ENCODE peak calls at places on chromosomes 3 and 15, in seven cellular contexts. Q is natural killer cell, R is choroid plexus epithelial cell, O is astrocyte of the spinal cord, V is colonic mucosa, H is PC-9, U is foreskin fibroblast. N is an unnamed sample.

GRCh38 chr3:13121553-13122001 is 48.3 kb upstream of the IQSEC1 start:
- DNase-seq in Q (no peak), R (no peak), O (no peak), V (no peak), H (no peak), U (no peak), N (no peak)

GRCh38 chr3:33077976-33078375 is 19.0 kb downstream of the GLB1 start:
- DNase-seq in Q (no peak), R (no peak), O (no peak), V (no peak), H (no peak), U (no peak), N (no peak)

GRCh38 chr15:95944193-95944592 is 386.3 kb upstream of the NR2F2 start:
- DNase-seq in Q (no peak), R (no peak), O (no peak), V (no peak), H (no peak), U (no peak), N (no peak)

GRCh38 chr3:136141891-136142290 is 54.2 kb downstream of the MSL2 start:
- DNase-seq in Q (no peak), R (no peak), O (peak), V (no peak), H (no peak), U (no peak), N (no peak)

GRCh38 chr3:136197159-136197715 is 1.1 kb upstream of the MSL2 start:
- DNase-seq in Q (no peak), R (no peak), O (no peak), V (no peak), H (no peak), U (no peak), N (peak)

GRCh38 chr3:141382571-141382970 is 14.3 kb downstream of the ZBTB38 start:
- DNase-seq in Q (no peak), R (no peak), O (no peak), V (no peak), H (no peak), U (no peak), N (no peak)

GRCh38 chr3:154304116-154304786 is 20.0 kb downstream of the DHX36 start:
- DNase-seq in Q (no peak), R (peak), O (no peak), V (no peak), H (no peak), U (no peak), N (no peak)

GRCh38 chr15:89457086-89457485 is 39.3 kb downstream of the RHCG start:
- DNase-seq in Q (no peak), R (peak), O (peak), V (no peak), H (no peak), U (peak), N (peak)

GRCh38 chr15:79378394-79379158 is 53.6 kb upstream of the MINAR1 start:
- DNase-seq in Q (no peak), R (peak), O (no peak), V (no peak), H (no peak), U (peak), N (no peak)

GRCh38 chr15:56782306-56782705 is 49.0 kb upstream of the ZNF280D start:
- DNase-seq in Q (no peak), R (no peak), O (no peak), V (no peak), H (no peak), U (no peak), N (no peak)

GRCh38 chr15:55240125-55240760 is 43.5 kb upstream of the RSL24D1 start:
- DNase-seq in Q (no peak), R (no peak), O (no peak), V (no peak), H (no peak), U (no peak), N (no peak)

GRCh38 chr15:29392358-29392757 is 122.7 kb upstream of the NSMCE3 start:
- DNase-seq in Q (no peak), R (no peak), O (no peak), V (no peak), H (no peak), U (no peak), N (no peak)

GRCh38 chr3:112640864-112641751 is at the start of gene CCDC80:
- DNase-seq in Q (no peak), R (peak), O (peak), V (no peak), H (peak), U (peak), N (peak)

GRCh38 chr3:172709776-172710708 is 825 bp downstream of the NCEH1 start:
- DNase-seq in Q (peak), R (peak), O (no peak), V (peak), H (peak), U (no peak), N (peak)

GRCh38 chr3:132268956-132269355 is 48.3 kb upstream of the ACP3 start:
- DNase-seq in Q (no peak), R (peak), O (peak), V (no peak), H (peak), U (no peak), N (peak)

GRCh38 chr15:52351206-52351907 is 55.8 kb upstream of the MYO5C start:
- DNase-seq in Q (no peak), R (no peak), O (no peak), V (no peak), H (no peak), U (peak), N (no peak)

GRCh38 chr3:32238027-32238815 is at the start of gene CMTM8:
- DNase-seq in Q (no peak), R (peak), O (peak), V (peak), H (peak), U (peak), N (peak)

GRCh38 chr3:52136513-52136912 is 17.7 kb downstream of the POC1A start:
- DNase-seq in Q (no peak), R (no peak), O (peak), V (no peak), H (no peak), U (no peak), N (no peak)

GRCh38 chr15:62059108-62059817 is 984 bp downstream of the VPS13C start:
- DNase-seq in Q (no peak), R (no peak), O (peak), V (no peak), H (no peak), U (no peak), N (peak)

GRCh38 chr3:194870394-194871110 is 184.9 kb downstream of the FAM43A start:
- DNase-seq in Q (no peak), R (peak), O (peak), V (peak), H (peak), U (peak), N (peak)

GRCh38 chr3:57078366-57079220 is 18.1 kb downstream of the SPATA12 start:
- DNase-seq in Q (no peak), R (peak), O (peak), V (peak), H (peak), U (no peak), N (peak)

GRCh38 chr3:97901327-97902295 is 70.6 kb downstream of the RIOX2 start:
- DNase-seq in Q (no peak), R (peak), O (no peak), V (peak), H (no peak), U (no peak), N (no peak)

GRCh38 chr15:53833134-53833624 is 73.7 kb upstream of the WDR72 start:
- DNase-seq in Q (no peak), R (peak), O (peak), V (peak), H (no peak), U (no peak), N (peak)

GRCh38 chr3:194986208-194987043 is 284.5 kb downstream of the XXYLT1 start:
- DNase-seq in Q (no peak), R (no peak), O (peak), V (no peak), H (peak), U (no peak), N (peak)

GRCh38 chr3:5078151-5078550 is 43.9 kb upstream of the ARL8B start:
- DNase-seq in Q (no peak), R (peak), O (peak), V (no peak), H (no peak), U (no peak), N (peak)

GRCh38 chr3:87997298-87997697 is 61.5 kb downstream of the CGGBP1 start:
- DNase-seq in Q (no peak), R (peak), O (peak), V (no peak), H (no peak), U (peak), N (peak)

GRCh38 chr15:70068783-70069565 is 28.7 kb downstream of the TLE3 start:
- DNase-seq in Q (no peak), R (no peak), O (no peak), V (no peak), H (no peak), U (no peak), N (no peak)

GRCh38 chr15:70071799-70072198 is 25.9 kb downstream of the TLE3 start:
- DNase-seq in Q (no peak), R (no peak), O (no peak), V (no peak), H (no peak), U (no peak), N (no peak)

GRCh38 chr15:70074380-70074779 is 23.3 kb downstream of the TLE3 start:
- DNase-seq in Q (no peak), R (no peak), O (no peak), V (no peak), H (no peak), U (no peak), N (no peak)

GRCh38 chr15:70069716-70070115 is 28.0 kb downstream of the TLE3 start:
- DNase-seq in Q (no peak), R (no peak), O (no peak), V (no peak), H (no peak), U (no peak), N (no peak)

DNA sequence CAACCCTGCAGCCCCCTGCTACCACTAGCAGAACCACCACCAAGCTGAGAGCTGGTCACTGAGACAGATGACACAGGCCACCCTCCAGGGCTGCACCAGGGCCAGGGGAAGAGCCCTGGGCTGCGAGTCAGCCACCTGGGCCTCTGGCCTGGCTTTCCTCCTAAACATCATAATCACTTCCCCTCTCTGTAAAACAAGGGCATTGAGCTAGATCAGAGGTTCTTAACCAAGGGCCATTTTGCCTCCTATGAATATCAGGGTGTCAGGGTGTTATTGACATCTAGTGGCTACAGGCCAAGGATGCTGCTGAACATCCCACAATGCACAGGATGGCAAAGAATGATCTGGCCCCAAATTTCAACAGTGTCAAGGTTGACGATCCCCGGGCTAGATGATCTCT is 25.2 kb downstream of the TLE3 start:
- DNase-seq in Q (no peak), R (no peak), O (no peak), V (no peak), H (no peak), U (no peak), N (no peak)
- TF ChIP-seq CTCF in Q (no peak), R (no peak), O (no peak), V (no peak), H (no peak), U (no peak), N (no peak)

GRCh38 chr3:82163907-82164520 is 402.6 kb upstream of the GBE1 start:
- DNase-seq in Q (no peak), R (peak), O (peak), V (no peak), H (no peak), U (no peak), N (peak)
- TF ChIP-seq CTCF in Q (no peak), R (peak), O (peak), V (no peak), H (peak), U (peak), N (peak)

GRCh38 chr3:62229908-62230307 is 143.4 kb downstream of the FEZF2 start:
- DNase-seq in Q (no peak), R (peak), O (peak), V (no peak), H (no peak), U (no peak), N (peak)
- TF ChIP-seq CTCF in Q (no peak), R (peak), O (peak), V (peak), H (no peak), U (no peak), N (no peak)

DNA sequence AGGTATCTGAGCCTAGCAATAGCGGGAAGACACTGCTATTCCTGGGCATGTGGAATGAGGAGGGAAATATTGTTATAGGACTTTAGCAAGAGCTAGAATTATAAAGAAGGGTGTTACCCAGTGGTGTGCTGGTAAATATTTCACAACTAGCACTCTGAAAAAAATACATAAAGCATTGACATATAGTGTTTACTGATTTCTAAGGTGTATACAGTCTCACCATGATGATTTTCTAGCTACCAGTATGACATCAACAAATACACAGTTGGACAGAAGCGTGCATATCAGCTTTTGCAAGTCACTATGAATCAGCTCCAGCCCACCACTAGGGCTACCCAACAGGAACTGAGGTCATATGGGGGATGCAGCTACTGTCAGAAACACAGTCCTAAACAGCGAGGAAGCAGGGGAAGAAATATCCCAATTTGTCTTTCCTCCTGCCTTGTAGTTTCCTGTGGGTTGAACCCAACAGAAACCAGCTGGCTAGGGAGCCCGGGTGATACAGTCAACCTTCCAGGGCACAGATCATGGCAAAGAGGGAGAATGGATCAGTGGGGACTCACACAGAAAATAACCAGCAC is 39.6 kb downstream of the HGD start:
- DNase-seq in Q (no peak), R (peak), O (peak), V (no peak), H (no peak), U (peak), N (no peak)
- TF ChIP-seq CTCF in Q (no peak), R (peak), O (no peak), V (no peak), H (no peak), U (no peak), N (no peak)

GRCh38 chr3:156131241-156131640 is 10.9 kb downstream of the KCNAB1 start:
- DNase-seq in Q (no peak), R (no peak), O (no peak), V (no peak), H (no peak), U (no peak), N (no peak)

GRCh38 chr3:156132313-156132712 is 11.9 kb downstream of the KCNAB1 start:
- DNase-seq in Q (no peak), R (no peak), O (no peak), V (no peak), H (no peak), U (no peak), N (no peak)

GRCh38 chr3:156140196-156140595 is 19.8 kb downstream of the KCNAB1 start:
- DNase-seq in Q (no peak), R (no peak), O (no peak), V (no peak), H (no peak), U (no peak), N (no peak)

GRCh38 chr3:156131799-156132198 is 11.4 kb downstream of the KCNAB1 start:
- DNase-seq in Q (no peak), R (no peak), O (no peak), V (no peak), H (no peak), U (no peak), N (no peak)

GRCh38 chr3:156135921-156136655 is 15.7 kb downstream of the KCNAB1 start:
- DNase-seq in Q (no peak), R (no peak), O (no peak), V (no peak), H (no peak), U (no peak), N (peak)
- TF ChIP-seq CTCF in Q (no peak), R (peak), O (peak), V (no peak), H (peak), U (no peak), N (peak)

DNA sequence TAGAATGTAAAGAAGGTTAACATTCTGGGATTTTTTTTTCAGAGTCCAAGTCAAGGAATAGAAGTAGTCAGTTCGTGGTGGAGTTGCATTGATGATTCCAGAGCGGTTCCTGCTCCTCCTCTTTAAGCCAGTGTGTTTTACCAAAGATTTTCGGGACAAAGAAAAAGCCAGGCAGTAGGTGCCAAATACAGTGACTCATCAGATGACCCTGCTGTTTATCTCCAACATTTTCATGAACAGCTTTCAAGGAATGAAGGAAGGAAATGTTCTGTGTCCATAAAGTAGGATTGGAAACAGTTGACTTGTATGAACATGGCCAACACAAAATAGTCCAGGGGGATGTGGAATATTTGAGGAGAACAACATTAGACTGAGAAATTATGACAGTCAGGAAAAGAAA is 142.4 kb upstream of the TMC3 start:
- DNase-seq in Q (no peak), R (no peak), O (peak), V (no peak), H (no peak), U (peak), N (peak)
- TF ChIP-seq CTCF in Q (no peak), R (no peak), O (no peak), V (no peak), H (no peak), U (no peak), N (no peak)

GRCh38 chr15:22951031-22951380 is 29.2 kb downstream of the CYFIP1 start:
- DNase-seq in Q (no peak), R (no peak), O (no peak), V (no peak), H (no peak), U (no peak), N (no peak)

GRCh38 chr15:22948056-22948455 is 32.1 kb downstream of the CYFIP1 start:
- DNase-seq in Q (no peak), R (no peak), O (no peak), V (no peak), H (no peak), U (no peak), N (no peak)

GRCh38 chr15:22949074-22949547 is 31.1 kb downstream of the CYFIP1 start:
- DNase-seq in Q (no peak), R (peak), O (peak), V (peak), H (no peak), U (peak), N (peak)

GRCh38 chr15:22951381-22952280 is 28.5 kb downstream of the CYFIP1 start:
- DNase-seq in Q (no peak), R (no peak), O (no peak), V (no peak), H (no peak), U (no peak), N (no peak)

GRCh38 chr15:22950211-22950990 is 29.8 kb downstream of the CYFIP1 start:
- DNase-seq in Q (no peak), R (no peak), O (no peak), V (no peak), H (no peak), U (no peak), N (no peak)
- TF ChIP-seq CTCF in Q (no peak), R (no peak), O (no peak), V (no peak), H (no peak), U (no peak), N (no peak)

DNA sequence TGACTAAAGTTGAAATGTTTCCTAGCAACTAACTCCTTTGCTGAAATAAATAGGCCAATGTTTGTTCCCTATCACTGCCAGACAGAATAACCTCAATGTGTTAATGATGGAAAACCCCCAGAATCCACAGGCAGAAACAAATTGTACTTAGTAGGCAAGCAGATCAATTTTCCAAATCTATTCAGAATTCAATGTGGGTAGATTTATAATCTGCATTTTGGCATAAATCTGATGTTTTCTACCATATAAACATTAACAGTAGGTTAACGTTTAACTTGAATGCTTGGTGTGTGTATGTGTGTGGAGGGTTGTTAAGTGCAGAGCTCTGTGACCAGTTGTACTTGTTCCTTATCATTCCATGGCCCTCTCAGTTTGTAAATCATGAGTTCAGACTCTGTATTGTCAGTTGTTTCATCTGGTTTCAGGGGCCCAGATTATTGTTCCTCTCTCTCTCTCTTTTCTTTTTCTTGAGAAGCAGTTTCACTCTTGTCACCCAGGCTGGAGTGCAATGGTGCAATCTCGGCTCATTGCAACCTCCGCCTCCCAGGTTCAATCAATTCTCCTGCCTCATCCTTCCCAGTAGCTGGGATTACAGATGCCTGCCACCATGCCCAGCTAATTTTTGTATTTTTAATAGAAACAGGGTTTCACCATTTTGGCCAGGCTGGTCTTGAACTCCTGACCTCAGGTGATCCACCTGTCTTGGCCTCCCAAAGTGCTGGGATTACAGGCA is 32.8 kb downstream of the PLSCR1 start:
- DNase-seq in Q (no peak), R (no peak), O (no peak), V (no peak), H (no peak), U (no peak), N (no peak)
- TF ChIP-seq CTCF in Q (no peak), R (no peak), O (no peak), V (no peak), H (no peak), U (no peak), N (no peak)

GRCh38 chr15:60299452-60300047 is 98.2 kb downstream of the ANXA2 start:
- DNase-seq in Q (no peak), R (no peak), O (peak), V (peak), H (no peak), U (peak), N (peak)
- TF ChIP-seq CTCF in Q (no peak), R (no peak), O (peak), V (no peak), H (no peak), U (peak), N (no peak)